ENCODE peak calls at places on chromosomes 16 and 17, in nine cellular contexts. C, Y, K, T, J, B, V, U and R are unnamed samples.

GRCh38 chr17:37265446-37266173 is 110.2 kb upstream of the C17orf78 start:
- DNase-seq in C (no peak), Y (no peak), K (no peak), T (no peak), J (no peak), B (no peak), V (no peak), U (no peak), R (no peak)

GRCh38 chr16:71883193-71883848 is 661 bp downstream of the ZNF821 start:
- DNase-seq in C (peak), Y (peak), K (peak), T (peak), J (peak), B (no peak), V (peak), U (no peak), R (no peak)

GRCh38 chr17:19386974-19387920 is at the start of gene MFAP4:
- DNase-seq in C (no peak), Y (no peak), K (no peak), T (no peak), J (peak), B (peak), V (peak), U (no peak), R (peak)

GRCh38 chr17:77394540-77395295 is 253.9 kb downstream of the SEC14L1 start:
- DNase-seq in C (no peak), Y (no peak), K (no peak), T (no peak), J (peak), B (no peak), V (no peak), U (no peak), R (peak)

GRCh38 chr17:67435122-67435521 is 58.0 kb downstream of the PITPNC1 start:
- DNase-seq in C (no peak), Y (no peak), K (peak), T (peak), J (peak), B (peak), V (no peak), U (no peak), R (no peak)

GRCh38 chr16:525520-526180 is 1.9 kb upstream of the CAPN15 start:
- DNase-seq in C (no peak), Y (no peak), K (peak), T (peak), J (peak), B (peak), V (peak), U (no peak), R (peak)

GRCh38 chr16:21001262-21001661 is 100.7 kb downstream of the LYRM1 start:
- DNase-seq in C (no peak), Y (no peak), K (peak), T (no peak), J (peak), B (peak), V (no peak), U (no peak), R (peak)

GRCh38 chr17:42843358-42843934 is 934 bp upstream of the AOC2 start:
- DNase-seq in C (no peak), Y (no peak), K (no peak), T (no peak), J (peak), B (peak), V (peak), U (no peak), R (peak)

GRCh38 chr16:9219811-9220210 is 128.4 kb downstream of the HAPSTR1 start:
- DNase-seq in C (no peak), Y (no peak), K (no peak), T (no peak), J (no peak), B (no peak), V (no peak), U (no peak), R (no peak)

GRCh38 chr17:78618264-78619066 is 41.3 kb upstream of the DNAH17 start:
- DNase-seq in C (no peak), Y (no peak), K (no peak), T (no peak), J (no peak), B (no peak), V (no peak), U (no peak), R (no peak)